ENCODE peak calls at places on chromosomes 5 and 9, in four cellular contexts. One of them, this sample, is unnamed.

GRCh38 chr9:86792136-86792535 is 155.2 kb downstream of the GAS1 start:
- DNase-seq in K562: no peak
- DNase-seq in GM12878: no peak
- DNase-seq in HepG2: no peak
- DNase-seq in this sample: no peak

GRCh38 chr9:106964822-106965525 is 102.0 kb downstream of the ZNF462 start:
- DNase-seq in K562: no peak
- DNase-seq in GM12878: no peak
- DNase-seq in HepG2: no peak
- DNase-seq in this sample: no peak

GRCh38 chr5:177241768-177242167 is 61.8 kb downstream of the RAB24 start:
- DNase-seq in K562: no peak
- DNase-seq in GM12878: no peak
- DNase-seq in HepG2: no peak
- DNase-seq in this sample: no peak

GRCh38 chr5:58458851-58459275 is 1.0 kb downstream of the PLK2 start:
- DNase-seq in K562: no peak
- DNase-seq in GM12878: no peak
- DNase-seq in HepG2: peak
- DNase-seq in this sample: peak

GRCh38 chr5:16600397-16600796 is 16.4 kb downstream of the RETREG1 start:
- DNase-seq in K562: no peak
- DNase-seq in GM12878: no peak
- DNase-seq in HepG2: no peak
- DNase-seq in this sample: no peak

GRCh38 chr9:110337727-110338522 is at the start of gene TXNDC8:
- DNase-seq in K562: no peak
- DNase-seq in GM12878: no peak
- DNase-seq in HepG2: no peak
- DNase-seq in this sample: no peak

GRCh38 chr9:19104528-19105282 is 2.0 kb upstream of the HAUS6 start:
- DNase-seq in K562: no peak
- DNase-seq in GM12878: no peak
- DNase-seq in HepG2: no peak
- DNase-seq in this sample: no peak

GRCh38 chr9:15469862-15470261 is 40.9 kb downstream of the PSIP1 start:
- DNase-seq in K562: no peak
- DNase-seq in GM12878: no peak
- DNase-seq in HepG2: no peak
- DNase-seq in this sample: no peak

GRCh38 chr9:33791117-33791516 is 4.2 kb upstream of the PRSS3 start:
- DNase-seq in K562: peak
- DNase-seq in GM12878: no peak
- DNase-seq in HepG2: no peak
- DNase-seq in this sample: no peak

DNA sequence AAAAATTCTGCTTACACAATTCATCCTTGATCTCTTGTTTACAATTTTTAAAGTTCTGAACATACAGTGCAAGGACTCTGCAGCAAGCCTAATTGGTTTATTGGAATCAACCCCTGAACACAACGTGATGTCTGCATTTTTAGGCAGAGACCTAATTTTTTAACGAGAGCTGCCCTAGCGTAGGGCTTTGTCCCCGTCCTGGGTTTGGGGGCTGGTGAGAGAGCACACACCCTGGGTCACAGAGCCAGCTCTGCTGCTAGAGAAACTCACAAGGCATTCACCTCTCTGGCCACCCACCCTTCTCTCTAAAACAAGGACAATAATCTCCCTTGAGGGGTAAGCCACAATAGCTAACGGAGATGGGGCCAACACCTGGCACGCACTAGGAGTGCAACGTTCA is 28.2 kb downstream of the SH3PXD2B start:
- DNase-seq in K562: no peak
- DNase-seq in GM12878: no peak
- DNase-seq in HepG2: no peak
- DNase-seq in this sample: no peak
- TF ChIP-seq MYC in K562: no peak
- TF ChIP-seq MYC in GM12878: no peak
- TF ChIP-seq MYC in HepG2: no peak
- TF ChIP-seq MYC in this sample: no peak

GRCh38 chr9:101062686-101063085 is 34.2 kb downstream of the PLPPR1 start:
- DNase-seq in K562: no peak
- DNase-seq in GM12878: no peak
- DNase-seq in HepG2: peak
- DNase-seq in this sample: no peak
- TF ChIP-seq MAX in K562: no peak
- TF ChIP-seq MAX in GM12878: no peak
- TF ChIP-seq MAX in HepG2: peak
- TF ChIP-seq MAX in this sample: no peak

DNA sequence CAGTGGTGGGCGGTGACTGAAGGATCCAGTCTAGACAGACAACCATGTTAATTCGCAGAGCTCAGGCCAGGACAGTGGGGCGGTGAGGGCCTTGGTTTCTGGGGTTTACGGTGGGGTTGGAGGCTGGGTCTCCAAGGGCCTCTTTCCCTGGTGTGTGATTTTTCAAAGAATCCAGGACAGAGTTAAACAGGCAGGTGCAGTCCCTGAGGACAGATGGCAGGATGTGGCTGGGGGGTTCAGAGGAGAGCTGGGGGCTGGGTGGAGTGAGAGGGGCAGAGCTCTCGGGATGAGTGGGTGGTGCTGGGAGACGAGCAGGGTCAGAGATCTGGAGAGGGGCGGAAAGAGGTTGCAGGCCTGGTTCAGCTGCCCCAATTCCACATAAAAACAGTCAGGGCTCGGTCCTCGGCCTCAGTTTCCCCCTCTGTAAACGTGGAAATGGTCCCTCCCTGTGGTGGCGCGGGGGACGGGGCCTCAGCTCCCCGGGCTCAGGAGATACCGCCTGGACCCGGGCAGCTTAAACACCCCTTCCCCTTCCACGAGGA is 145.9 kb downstream of the GAPVD1 start:
- DNase-seq in K562: no peak
- DNase-seq in GM12878: no peak
- DNase-seq in HepG2: no peak
- DNase-seq in this sample: no peak
- TF ChIP-seq RAD21 in K562: no peak
- TF ChIP-seq RAD21 in GM12878: no peak
- TF ChIP-seq RAD21 in HepG2: no peak
- TF ChIP-seq RAD21 in this sample: no peak

GRCh38 chr9:68996457-68996856 is 17.5 kb downstream of the PRKACG start:
- DNase-seq in K562: no peak
- DNase-seq in GM12878: no peak
- DNase-seq in HepG2: no peak
- DNase-seq in this sample: no peak
- TF ChIP-seq MYC in K562: no peak
- TF ChIP-seq MYC in GM12878: no peak
- TF ChIP-seq MYC in HepG2: no peak
- TF ChIP-seq MYC in this sample: no peak

GRCh38 chr5:145471026-145471425 is 364.1 kb downstream of the PRELID2 start:
- DNase-seq in K562: no peak
- DNase-seq in GM12878: no peak
- DNase-seq in HepG2: no peak
- DNase-seq in this sample: no peak

GRCh38 chr5:145466533-145466932 is 368.6 kb downstream of the PRELID2 start:
- DNase-seq in K562: no peak
- DNase-seq in GM12878: no peak
- DNase-seq in HepG2: no peak
- DNase-seq in this sample: no peak

GRCh38 chr5:145473032-145473642 is 362.0 kb downstream of the PRELID2 start:
- DNase-seq in K562: peak
- DNase-seq in GM12878: no peak
- DNase-seq in HepG2: no peak
- DNase-seq in this sample: no peak

GRCh38 chr5:145470382-145470979 is 364.7 kb downstream of the PRELID2 start:
- DNase-seq in K562: no peak
- DNase-seq in GM12878: no peak
- DNase-seq in HepG2: no peak
- DNase-seq in this sample: no peak

DNA sequence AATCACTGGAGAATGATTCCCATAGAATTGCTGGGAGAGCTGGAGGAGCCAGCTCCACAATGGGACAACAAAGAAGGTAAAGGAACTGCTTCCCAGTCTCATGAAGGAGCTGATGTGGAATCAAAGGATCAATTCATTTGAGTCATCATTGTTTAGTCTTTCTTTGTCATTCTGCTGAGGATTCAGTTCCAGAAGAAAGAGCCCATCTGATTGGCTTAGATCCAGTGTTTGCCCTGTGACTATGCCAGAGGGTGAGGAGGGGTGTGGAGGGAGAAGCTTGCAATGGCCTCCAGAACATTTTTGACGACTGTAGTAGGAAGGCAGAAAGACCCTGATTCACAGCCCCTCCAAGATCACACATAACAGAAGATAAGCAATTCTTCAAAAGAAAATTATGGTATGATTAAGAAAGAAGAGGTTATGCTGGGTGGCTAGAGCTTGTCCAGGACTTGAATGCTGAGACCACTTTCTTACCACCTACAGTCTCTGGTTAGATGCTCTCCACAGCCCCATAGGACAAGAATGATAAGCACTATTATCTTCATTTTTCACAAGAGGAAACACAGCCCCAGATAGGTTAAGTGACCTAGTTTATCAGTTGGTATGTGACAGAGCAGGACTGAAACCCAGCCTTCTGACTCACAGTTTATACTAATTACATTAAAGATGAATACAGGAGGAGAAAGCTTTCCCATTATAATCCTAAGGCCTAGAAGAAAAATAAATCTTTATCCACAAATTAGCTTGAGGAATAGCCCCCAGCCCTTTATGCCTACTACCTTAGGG is 363.1 kb downstream of the PRELID2 start:
- DNase-seq in K562: peak
- DNase-seq in GM12878: no peak
- DNase-seq in HepG2: no peak
- DNase-seq in this sample: no peak
- TF ChIP-seq MAX in K562: no peak
- TF ChIP-seq MAX in GM12878: no peak
- TF ChIP-seq MAX in HepG2: no peak
- TF ChIP-seq MAX in this sample: no peak

GRCh38 chr5:67215592-67216471 is 19.2 kb upstream of the CD180 start:
- DNase-seq in K562: peak
- DNase-seq in GM12878: peak
- DNase-seq in HepG2: peak
- DNase-seq in this sample: no peak

GRCh38 chr5:67222243-67223033 is 25.8 kb upstream of the CD180 start:
- DNase-seq in K562: no peak
- DNase-seq in GM12878: no peak
- DNase-seq in HepG2: no peak
- DNase-seq in this sample: no peak

DNA sequence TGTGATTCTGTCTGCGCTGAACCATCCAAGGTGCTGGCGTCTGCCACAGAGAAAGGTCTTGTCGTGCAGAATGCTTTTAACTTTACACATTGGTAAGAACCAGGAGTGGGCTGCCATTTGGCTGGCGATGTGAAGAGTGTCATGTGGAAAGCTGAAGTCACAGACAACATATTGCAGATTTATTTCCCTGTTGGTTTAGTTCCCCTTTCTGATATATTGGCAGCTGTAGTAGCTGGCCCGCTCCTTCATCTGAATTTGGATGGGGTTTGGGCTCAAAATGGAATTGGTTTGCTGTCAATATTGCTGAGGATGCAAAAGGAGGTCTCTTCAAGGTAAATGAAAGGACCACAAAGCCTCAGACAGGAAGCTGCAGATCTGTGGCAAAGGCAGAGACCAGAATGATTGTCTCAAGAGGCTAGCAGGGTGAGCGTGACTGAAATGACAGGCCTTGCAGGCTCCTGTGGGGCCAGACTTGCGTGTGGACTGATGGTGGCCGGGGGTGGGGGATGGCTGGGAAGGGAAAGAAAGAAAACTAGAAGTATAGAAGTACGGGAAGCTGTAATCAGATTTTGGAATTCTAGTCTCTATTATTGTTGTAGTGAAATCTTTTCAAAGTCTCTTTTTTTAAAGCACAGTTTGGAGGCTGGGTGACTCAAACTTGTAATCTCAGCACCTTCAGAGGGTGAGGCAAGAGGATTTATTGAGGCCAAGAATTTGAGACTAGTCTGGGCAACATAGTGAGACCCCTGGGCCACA is 25.1 kb upstream of the CD180 start:
- DNase-seq in K562: no peak
- DNase-seq in GM12878: no peak
- DNase-seq in HepG2: no peak
- DNase-seq in this sample: no peak
- TF ChIP-seq RAD21 in K562: no peak
- TF ChIP-seq RAD21 in GM12878: no peak
- TF ChIP-seq RAD21 in HepG2: no peak
- TF ChIP-seq RAD21 in this sample: no peak

This sample was measured in A549.